ENCODE peak calls at places on chromosomes 3 and 15, in six cellular contexts. C is neural crest cell, U is foreskin fibroblast, Z is neural progenitor cell, W is choroid plexus epithelial cell, E is AG09319. Y is an unnamed sample.

GRCh38 chr3:194141415-194142155 is 5.6 kb downstream of the HES1 start:
- DNase-seq in E (peak; percentile 68), C (peak; percentile 64), U (peak; percentile 89), Z (peak; percentile 92), W (peak; percentile 98), Y (peak; percentile 91)

GRCh38 chr3:104886220-104886995 is 480.3 kb upstream of the ALCAM start:
- DNase-seq in Z (no peak), W (peak; percentile 63), U (peak; percentile 62), C (no peak), E (no peak), Y (no peak)

GRCh38 chr3:98821072-98821471 is 57.9 kb downstream of the ST3GAL6 start:
- DNase-seq in U (no peak), Z (no peak), W (no peak), E (no peak), C (no peak), Y (no peak)

GRCh38 chr3:50274371-50275104 is 4.3 kb upstream of the LSMEM2 start:
- DNase-seq in E (no peak), Z (peak; percentile 86), W (peak; percentile 60), U (peak; percentile 66), C (peak; percentile 54), Y (peak; percentile 96)

GRCh38 chr3:15753056-15753710 is 44.6 kb downstream of the ANKRD28 start:
- DNase-seq in C (no peak), W (no peak), U (no peak), Z (peak; percentile 43), E (no peak), Y (no peak)

GRCh38 chr15:67380921-67381320 is 126.3 kb downstream of the IQCH start:
- DNase-seq in W (no peak), C (no peak), Z (no peak), U (no peak), E (no peak), Y (no peak)

GRCh38 chr15:27418729-27419128 is 447.7 kb downstream of the GABRG3 start:
- DNase-seq in Z (peak; percentile 88), W (no peak), C (peak; percentile 29), E (no peak), U (no peak), Y (peak; percentile 78)

GRCh38 chr3:188455748-188456147 is 301.8 kb downstream of the LPP start:
- DNase-seq in U (peak; percentile 38), E (no peak), C (no peak), W (no peak), Z (no peak), Y (no peak)

GRCh38 chr3:42612147-42612680 is 11.7 kb downstream of the NKTR start:
- DNase-seq in C (no peak), W (no peak), E (no peak), U (no peak), Z (no peak), Y (no peak)

GRCh38 chr3:59605318-59605717 is 555.5 kb upstream of the CFAP20DC start:
- DNase-seq in E (no peak), U (no peak), Z (no peak), W (no peak), C (no peak), Y (no peak)

GRCh38 chr3:12934431-12934830 is 93.1 kb upstream of the RPL32 start:
- DNase-seq in C (no peak), U (peak; percentile 47), W (peak; percentile 40), Z (no peak), E (no peak), Y (no peak)

GRCh38 chr15:88571153-88572029 is 24.9 kb upstream of the DET1 start:
- DNase-seq in W (no peak), C (no peak), E (no peak), Z (no peak), U (no peak), Y (no peak)

GRCh38 chr15:59689626-59690236 is 611 bp upstream of the BNIP2 start:
- DNase-seq in W (peak; percentile 77), E (no peak), Z (peak; percentile 76), U (peak; percentile 83), C (peak; percentile 47), Y (peak; percentile 78)

GRCh38 chr15:79403501-79403900 is 28.6 kb upstream of the MINAR1 start:
- DNase-seq in C (no peak), Z (no peak), E (no peak), U (no peak), W (no peak), Y (no peak)

GRCh38 chr3:66153961-66154923 is 66.6 kb upstream of the SLC25A26 start:
- DNase-seq in E (no peak), U (peak; percentile 70), Z (peak; percentile 37), W (peak; percentile 38), C (no peak), Y (peak; percentile 9)

GRCh38 chr3:112034436-112034835 is at the start of gene TMPRSS7:
- DNase-seq in U (no peak), C (no peak), W (no peak), E (no peak), Z (no peak), Y (no peak)